ENCODE peak calls at places on chromosomes 5 and 9, in six cellular contexts. E is T-helper 9 cell; J is T-cell; U is amniotic stem cell; K is lung microvascular endothelial cell; B is stimulated activated CD4-positive, alpha-beta T cell treated with anti-CD3 and anti-CD28 coated beads, Interleukin-2, amount 100 ng/mL, for 48 hours. A is an unnamed sample.

GRCh38 chr9:17531642-17532254 is 47.1 kb upstream of the SH3GL2 start:
- DNase-seq in U (peak), E (no peak), J (no peak), K (peak), B (peak), A (no peak)

GRCh38 chr9:76419782-76420380 is 25.7 kb upstream of the RFK start:
- DNase-seq in B (no peak), U (no peak), K (peak), E (no peak), J (no peak), A (no peak)

GRCh38 chr9:120758544-120758943 is 34.7 kb downstream of the FBXW2 start:
- DNase-seq in U (no peak), K (no peak), B (no peak), E (no peak), J (no peak), A (no peak)

GRCh38 chr5:160209917-160210316 is 19.4 kb upstream of the FABP6 start:
- DNase-seq in K (no peak), J (no peak), E (no peak), B (no peak), U (no peak), A (no peak)

GRCh38 chr5:90932052-90932699 is 373.6 kb downstream of the ADGRV1 start:
- DNase-seq in J (peak), K (peak), B (peak), U (peak), E (peak), A (peak)

GRCh38 chr9:136617746-136618577 is 44.8 kb upstream of the EGFL7 start:
- DNase-seq in J (no peak), U (no peak), B (no peak), K (no peak), E (no peak), A (no peak)

GRCh38 chr9:113624721-113625120 is 161.2 kb downstream of the RGS3 start:
- DNase-seq in J (no peak), E (no peak), B (no peak), U (peak), K (no peak), A (no peak)

GRCh38 chr5:127564002-127564769 is 46.7 kb downstream of the PRRC1 start:
- DNase-seq in U (no peak), K (peak), B (peak), E (peak), J (peak), A (no peak)

GRCh38 chr5:65101706-65102105 is 333.0 kb downstream of the CWC27 start:
- DNase-seq in K (no peak), E (no peak), J (no peak), U (no peak), B (no peak), A (no peak)

GRCh38 chr5:17912794-17913193 is 278.5 kb downstream of the TAF11L14 start:
- DNase-seq in B (no peak), J (no peak), E (no peak), K (no peak), U (no peak), A (no peak)

GRCh38 chr5:163269624-163270023 is 167.8 kb upstream of the CCNG1 start:
- DNase-seq in E (no peak), K (no peak), U (no peak), J (no peak), B (no peak), A (no peak)

GRCh38 chr5:58366461-58366860 is 93.4 kb downstream of the PLK2 start:
- DNase-seq in U (no peak), J (no peak), B (no peak), E (no peak), K (no peak), A (no peak)

A was measured in stimulated activated effector memory CD8-positive, alpha-beta T cell treated with anti-CD3 and anti-CD28 coated beads, Interleukin-12 subunit alpha, Interleukin-12 subunit beta, amount 100 ng/mL, for 72 hours.